ENCODE peak calls at places on chromosomes 13 and 19, in four cellular contexts. O, H, I and E are unnamed samples. For H3K4me1, the result is how much of the 10 kb centered on the place peaks cover.

GRCh38 chr13:95301135-95301946 is at the start of gene ABCC4:
- DNase-seq in I (peak), H (peak), O (peak), E (peak)

GRCh38 chr19:49425178-49425577 is at the start of gene GFY:
- DNase-seq in I (no peak), H (no peak), O (no peak), E (no peak)

GRCh38 chr19:40147693-40148347 is 43.4 kb upstream of the MAP3K10 start:
- DNase-seq in O (no peak), I (no peak), H (no peak), E (no peak)

GRCh38 chr13:75353786-75354193 is 128.2 kb downstream of the TBC1D4 start:
- DNase-seq in H (no peak), O (no peak), I (no peak), E (no peak)

GRCh38 chr13:77040835-77041234 is 13.9 kb upstream of the FBXL3 start:
- DNase-seq in H (no peak), O (no peak), I (no peak), E (no peak)

GRCh38 chr19:29831041-29831548 is 19.3 kb downstream of the CCNE1 start:
- DNase-seq in O (no peak), H (no peak), I (no peak), E (no peak)

GRCh38 chr13:48775804-48776203 is 122.1 kb downstream of the CYSLTR2 start:
- DNase-seq in I (no peak), O (no peak), H (no peak), E (peak)

GRCh38 chr13:99354371-99354951 is 47.3 kb upstream of the GPR183 start:
- DNase-seq in I (no peak), H (no peak), O (no peak), E (no peak)

GRCh38 chr19:18719541-18719940 is 36.1 kb downstream of the CRTC1 start:
- DNase-seq in H (peak), O (no peak), I (no peak), E (peak)

GRCh38 chr19:16202320-16203255 is 4.9 kb downstream of the AP1M1 start:
- DNase-seq in O (no peak), H (no peak), I (no peak), E (no peak)

GRCh38 chr19:16206046-16206605 is 8.4 kb downstream of the AP1M1 start:
- DNase-seq in H (no peak), O (no peak), I (no peak), E (no peak)

GRCh38 chr19:16203256-16204004 is 5.7 kb downstream of the AP1M1 start:
- DNase-seq in I (no peak), O (no peak), H (no peak), E (no peak)

GRCh38 chr19:16205205-16206045 is 7.7 kb downstream of the AP1M1 start:
- DNase-seq in O (peak), H (no peak), I (no peak), E (no peak)

GRCh38 chr19:16204005-16204294 is 6.2 kb downstream of the AP1M1 start:
- DNase-seq in O (no peak), H (no peak), I (no peak), E (no peak)
- H3K4me3 ChIP-seq in O (no peak), H (no peak), I (no peak), E (no peak)

DNA sequence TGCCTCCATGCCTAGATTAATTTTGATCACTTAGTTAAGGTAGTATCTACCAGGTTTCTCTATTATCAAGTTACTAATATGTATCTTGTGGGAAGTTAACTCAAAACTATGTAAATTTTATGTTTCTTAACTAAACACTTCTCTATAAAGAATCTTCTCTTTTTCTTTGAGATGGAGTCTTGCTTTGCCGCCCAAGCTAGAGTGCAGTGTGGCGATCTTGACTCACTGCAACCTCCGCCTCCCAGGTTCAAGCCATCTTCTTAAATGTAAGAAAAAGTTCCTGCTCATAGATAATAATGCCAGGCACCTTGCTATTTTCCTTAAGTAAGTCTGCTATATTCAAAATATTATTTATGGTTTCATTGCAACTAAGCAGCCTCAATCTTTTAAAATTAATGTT is 58.4 kb downstream of the ELF1 start:
- DNase-seq in H (no peak), O (no peak), I (no peak), E (no peak)
- H3K27ac ChIP-seq in H (no peak), O (no peak), I (no peak), E (no peak)

GRCh38 chr19:4987286-4987685 is 18.4 kb downstream of the KDM4B start:
- DNase-seq in O (no peak), I (no peak), H (peak), E (no peak)

GRCh38 chr19:4986056-4986455 is 17.1 kb downstream of the KDM4B start:
- DNase-seq in O (no peak), I (no peak), H (no peak), E (no peak)

GRCh38 chr19:4987692-4988370 is 18.9 kb downstream of the KDM4B start:
- DNase-seq in O (no peak), I (no peak), H (no peak), E (no peak)

GRCh38 chr19:4985551-4985991 is 16.7 kb downstream of the KDM4B start:
- DNase-seq in H (no peak), O (no peak), I (no peak), E (no peak)

GRCh38 chr19:4986471-4986888 is 17.6 kb downstream of the KDM4B start:
- DNase-seq in H (no peak), O (no peak), I (no peak), E (no peak)
- H3K4me1 ChIP-seq in H (half or more), O (half or more), I (under half), E (under half)

GRCh38 chr19:41547569-41547968 is 28.4 kb upstream of the CEACAM21 start:
- DNase-seq in H (no peak), I (no peak), O (no peak), E (no peak)
- H3K4me3 ChIP-seq in H (no peak), I (no peak), O (no peak), E (no peak)

GRCh38 chr19:14419038-14419813 is at the start of gene DDX39A:
- DNase-seq in H (peak), I (peak), O (peak), E (peak)

GRCh38 chr19:14416743-14417214 is 2.4 kb downstream of the DDX39A start:
- DNase-seq in H (no peak), I (no peak), O (no peak), E (no peak)

GRCh38 chr19:14413765-14414171 is 5.4 kb downstream of the DDX39A start:
- DNase-seq in H (no peak), O (no peak), I (no peak), E (peak)

GRCh38 chr19:14413355-14413754 is 5.8 kb downstream of the DDX39A start:
- DNase-seq in H (no peak), I (no peak), O (no peak), E (no peak)

GRCh38 chr19:14418743-14419037 is 451 bp downstream of the DDX39A start:
- DNase-seq in O (no peak), H (no peak), I (no peak), E (no peak)
- H3K27ac ChIP-seq in O (peak), H (peak), I (peak), E (peak)

DNA sequence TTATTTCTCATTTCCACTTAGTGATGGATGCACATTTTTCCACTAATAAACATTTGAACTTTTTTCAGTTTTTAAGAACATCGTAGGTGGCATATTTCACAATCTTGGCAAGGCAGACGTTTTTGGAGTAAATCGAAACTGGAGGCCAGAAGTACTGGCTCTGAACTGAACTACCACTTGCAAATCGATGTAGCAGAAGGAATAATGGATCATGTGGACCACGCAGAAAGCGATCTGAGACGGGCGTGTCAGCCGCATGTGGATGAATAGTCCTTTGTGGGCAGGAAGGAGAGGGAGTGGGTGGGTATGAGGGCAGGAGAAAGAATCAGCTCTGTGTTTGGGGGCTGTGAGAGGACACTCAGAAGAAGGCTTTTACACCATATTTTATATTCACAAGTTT is 90.4 kb downstream of the COL4A2 start:
- DNase-seq in O (no peak), H (no peak), I (no peak), E (no peak)
- H3K4me1 ChIP-seq in O (under half), H (under half), I (under half), E (under half)

GRCh38 chr19:35744335-35744687 is 907 bp downstream of the U2AF1L4 start:
- DNase-seq in O (no peak), I (no peak), H (no peak), E (no peak)

GRCh38 chr19:35740423-35741215 is 1.6 kb downstream of the IGFLR1 start:
- DNase-seq in H (peak), I (peak), O (peak), E (peak)

GRCh38 chr19:35743640-35744306 is 1.4 kb downstream of the U2AF1L4 start:
- DNase-seq in O (no peak), I (no peak), H (no peak), E (no peak)

GRCh38 chr19:35741216-35741541 is 1.1 kb downstream of the IGFLR1 start:
- DNase-seq in I (no peak), H (no peak), O (no peak), E (no peak)

GRCh38 chr19:35742121-35742724 is at the start of gene IGFLR1:
- DNase-seq in H (no peak), O (no peak), I (no peak), E (no peak)
- H3K4me3 ChIP-seq in H (peak), O (peak), I (peak), E (peak)

DNA sequence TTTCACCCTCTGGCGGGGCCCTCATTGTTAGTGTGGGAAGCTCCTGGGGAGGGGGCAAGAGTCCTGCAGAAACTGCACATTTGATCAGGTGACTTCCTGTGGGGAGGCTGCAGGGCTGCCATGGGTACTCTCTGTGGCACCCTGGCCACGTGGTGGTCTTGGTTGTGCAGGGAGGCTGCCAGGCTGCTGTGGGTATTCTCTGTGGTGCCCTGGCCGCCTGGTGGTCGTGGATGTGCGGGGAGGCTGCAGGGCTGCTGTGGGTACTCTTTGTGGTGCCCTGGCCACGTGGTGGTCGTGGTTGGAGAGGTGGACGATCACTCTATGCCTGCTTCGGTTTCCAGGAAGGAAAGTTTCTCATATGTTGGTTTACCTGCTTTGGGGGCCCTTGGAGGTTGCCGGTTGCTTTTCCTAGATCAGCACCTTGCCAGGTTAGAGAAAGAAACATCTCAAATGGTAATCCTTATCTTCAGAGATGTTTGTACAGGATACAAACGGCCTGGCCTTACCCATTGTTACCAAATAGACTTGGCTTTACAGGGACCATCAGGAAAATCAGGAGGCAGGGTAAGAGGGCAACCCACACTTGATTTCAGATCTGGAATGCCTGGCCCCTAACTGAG is 22.9 kb downstream of the TEX29 start:
- DNase-seq in H (no peak), I (no peak), O (no peak), E (no peak)
- H3K27ac ChIP-seq in H (no peak), I (no peak), O (no peak), E (no peak)